ENCODE peak calls at places on chromosomes 6 and 20, in ten cellular contexts. One of them, this sample, is unnamed.

GRCh38 chr6:118551063-118551672 is 3.1 kb downstream of the PLN start:
- DNase-seq in HepG2: peak; percentile 44
- DNase-seq in fibroblast of mammary gland: peak; percentile 73
- DNase-seq in tibial artery: no peak
- DNase-seq in MCF 10A: peak; percentile 56
- DNase-seq in neural crest cell: no peak
- DNase-seq in AG09309: peak; percentile 39
- DNase-seq in omental fat pad: no peak
- DNase-seq in PC-3: peak; percentile 56
- DNase-seq in CD14-positive monocyte: no peak
- DNase-seq in this sample: peak; percentile 85

GRCh38 chr6:149111556-149112115 is 205.9 kb upstream of the TAB2 start:
- DNase-seq in HepG2: no peak
- DNase-seq in omental fat pad: no peak
- DNase-seq in neural crest cell: no peak
- DNase-seq in PC-3: no peak
- DNase-seq in MCF 10A: no peak
- DNase-seq in AG09309: no peak
- DNase-seq in CD14-positive monocyte: no peak
- DNase-seq in tibial artery: no peak
- DNase-seq in fibroblast of mammary gland: no peak
- DNase-seq in this sample: no peak

GRCh38 chr6:167855825-167856425 is 29.2 kb downstream of the AFDN start:
- DNase-seq in neural crest cell: no peak
- DNase-seq in AG09309: peak; percentile 81
- DNase-seq in fibroblast of mammary gland: peak; percentile 99
- DNase-seq in HepG2: peak; percentile 96
- DNase-seq in CD14-positive monocyte: no peak
- DNase-seq in tibial artery: no peak
- DNase-seq in omental fat pad: no peak
- DNase-seq in PC-3: peak; percentile 88
- DNase-seq in MCF 10A: peak; percentile 93
- DNase-seq in this sample: peak; percentile 88

GRCh38 chr6:150491796-150492142 is 107.9 kb upstream of the PLEKHG1 start:
- DNase-seq in neural crest cell: no peak
- DNase-seq in omental fat pad: no peak
- DNase-seq in AG09309: no peak
- DNase-seq in CD14-positive monocyte: no peak
- DNase-seq in PC-3: no peak
- DNase-seq in HepG2: no peak
- DNase-seq in fibroblast of mammary gland: no peak
- DNase-seq in tibial artery: no peak
- DNase-seq in MCF 10A: no peak
- DNase-seq in this sample: no peak

GRCh38 chr6:90146914-90147668 is 149.6 kb downstream of the BACH2 start:
- DNase-seq in MCF 10A: no peak
- DNase-seq in CD14-positive monocyte: no peak
- DNase-seq in PC-3: no peak
- DNase-seq in AG09309: no peak
- DNase-seq in neural crest cell: no peak
- DNase-seq in tibial artery: no peak
- DNase-seq in omental fat pad: no peak
- DNase-seq in HepG2: no peak
- DNase-seq in fibroblast of mammary gland: no peak
- DNase-seq in this sample: no peak

GRCh38 chr6:122609881-122610689 is at the start of gene PKIB:
- DNase-seq in MCF 10A: peak; percentile 80
- DNase-seq in fibroblast of mammary gland: peak; percentile 53
- DNase-seq in CD14-positive monocyte: peak; percentile 47
- DNase-seq in HepG2: peak; percentile 64
- DNase-seq in omental fat pad: peak; percentile 24
- DNase-seq in AG09309: no peak
- DNase-seq in tibial artery: peak; percentile 62
- DNase-seq in neural crest cell: peak; percentile 32
- DNase-seq in PC-3: peak; percentile 82
- DNase-seq in this sample: peak; percentile 54

GRCh38 chr20:32326507-32326851 is 31.7 kb upstream of the ASXL1 start:
- DNase-seq in neural crest cell: no peak
- DNase-seq in omental fat pad: no peak
- DNase-seq in MCF 10A: no peak
- DNase-seq in tibial artery: no peak
- DNase-seq in CD14-positive monocyte: no peak
- DNase-seq in PC-3: peak; percentile 60
- DNase-seq in fibroblast of mammary gland: no peak
- DNase-seq in AG09309: no peak
- DNase-seq in HepG2: peak; percentile 96
- DNase-seq in this sample: peak; percentile 40

GRCh38 chr20:17710379-17711305 is 10.9 kb downstream of the BANF2 start:
- DNase-seq in fibroblast of mammary gland: peak; percentile 28
- DNase-seq in HepG2: peak; percentile 92
- DNase-seq in CD14-positive monocyte: no peak
- DNase-seq in MCF 10A: no peak
- DNase-seq in AG09309: no peak
- DNase-seq in PC-3: no peak
- DNase-seq in neural crest cell: no peak
- DNase-seq in omental fat pad: no peak
- DNase-seq in tibial artery: no peak
- DNase-seq in this sample: no peak

GRCh38 chr6:51339728-51340127 is 521.1 kb downstream of the TFAP2B start:
- DNase-seq in omental fat pad: no peak
- DNase-seq in neural crest cell: no peak
- DNase-seq in HepG2: no peak
- DNase-seq in AG09309: no peak
- DNase-seq in MCF 10A: peak; percentile 21
- DNase-seq in PC-3: peak; percentile 56
- DNase-seq in CD14-positive monocyte: no peak
- DNase-seq in fibroblast of mammary gland: no peak
- DNase-seq in tibial artery: no peak
- DNase-seq in this sample: no peak

GRCh38 chr6:20237677-20238460 is 25.6 kb upstream of the MBOAT1 start:
- DNase-seq in fibroblast of mammary gland: no peak
- DNase-seq in tibial artery: no peak
- DNase-seq in neural crest cell: no peak
- DNase-seq in HepG2: no peak
- DNase-seq in AG09309: no peak
- DNase-seq in CD14-positive monocyte: no peak
- DNase-seq in omental fat pad: no peak
- DNase-seq in MCF 10A: no peak
- DNase-seq in PC-3: peak; percentile 65
- DNase-seq in this sample: no peak

GRCh38 chr6:43506667-43507471 is 3.3 kb downstream of the LRRC73 start:
- DNase-seq in fibroblast of mammary gland: peak; percentile 84
- DNase-seq in MCF 10A: peak; percentile 80
- DNase-seq in AG09309: peak; percentile 39
- DNase-seq in omental fat pad: peak; percentile 64
- DNase-seq in CD14-positive monocyte: peak; percentile 65
- DNase-seq in neural crest cell: peak; percentile 88
- DNase-seq in PC-3: peak; percentile 89
- DNase-seq in tibial artery: peak; percentile 70
- DNase-seq in HepG2: peak; percentile 76
- DNase-seq in this sample: peak; percentile 91

GRCh38 chr6:104640761-104641160 is 219.0 kb downstream of the HACE1 start:
- DNase-seq in PC-3: no peak
- DNase-seq in neural crest cell: no peak
- DNase-seq in AG09309: no peak
- DNase-seq in MCF 10A: no peak
- DNase-seq in CD14-positive monocyte: no peak
- DNase-seq in omental fat pad: no peak
- DNase-seq in fibroblast of mammary gland: no peak
- DNase-seq in tibial artery: no peak
- DNase-seq in HepG2: no peak
- DNase-seq in this sample: no peak
- TF ChIP-seq CTCF in PC-3: no peak
- TF ChIP-seq CTCF in neural crest cell: no peak
- TF ChIP-seq CTCF in AG09309: no peak
- TF ChIP-seq CTCF in MCF 10A: no peak
- TF ChIP-seq CTCF in CD14-positive monocyte: no peak
- TF ChIP-seq CTCF in omental fat pad: no peak
- TF ChIP-seq CTCF in fibroblast of mammary gland: no peak
- TF ChIP-seq CTCF in tibial artery: no peak
- TF ChIP-seq CTCF in HepG2: no peak
- TF ChIP-seq CTCF in this sample: no peak

DNA sequence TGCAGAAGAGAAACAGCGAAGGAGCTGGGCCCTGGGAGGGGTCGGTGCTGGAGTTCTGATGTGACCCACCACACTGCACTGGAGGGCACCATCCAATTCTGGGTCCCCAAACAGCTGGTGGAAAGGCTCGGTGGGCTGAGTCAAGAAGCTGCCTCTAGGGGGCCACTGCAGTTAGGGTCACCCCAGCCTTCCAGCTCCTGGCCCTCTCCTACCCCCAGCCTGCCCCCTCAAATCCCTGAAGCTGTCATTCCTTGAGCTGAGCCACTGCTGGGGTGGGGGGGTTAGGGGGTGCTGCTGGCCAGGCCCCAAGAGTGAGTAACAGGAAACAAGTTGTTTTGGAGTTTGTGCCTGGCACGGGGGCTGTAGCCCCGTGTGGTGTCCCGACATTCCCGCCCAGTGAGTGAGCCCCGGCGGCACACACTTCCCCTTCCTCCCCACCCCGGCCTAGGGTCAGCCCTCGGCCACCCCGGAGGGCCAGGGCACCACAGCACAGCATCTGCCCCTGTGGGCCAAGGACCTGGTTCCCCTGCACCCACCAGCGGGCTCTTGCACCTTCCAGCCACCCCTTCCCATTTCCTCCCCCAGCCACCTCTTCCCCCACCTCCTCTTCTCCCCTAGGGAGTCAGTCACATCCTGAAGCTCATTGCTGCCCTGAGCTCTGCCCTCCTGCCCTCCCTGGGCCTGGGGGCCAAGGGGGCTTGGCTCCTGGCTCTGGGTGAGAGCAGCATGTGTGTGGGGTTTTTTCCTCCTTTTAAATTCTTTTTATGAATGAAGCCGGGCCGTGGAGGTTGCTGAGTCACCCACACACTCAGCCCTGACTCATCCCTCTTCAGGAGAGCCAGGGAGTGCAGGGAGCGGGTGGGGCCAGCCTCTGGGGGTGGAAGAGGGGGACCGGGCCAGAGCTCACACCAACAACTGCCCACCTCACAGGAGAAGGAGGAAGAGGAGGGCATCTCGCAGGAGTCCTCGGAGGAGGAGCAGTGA is 4.6 kb downstream of the SMIM29 start:
- DNase-seq in PC-3: peak; percentile 97
- DNase-seq in CD14-positive monocyte: peak; percentile 89
- DNase-seq in AG09309: peak; percentile 55
- DNase-seq in HepG2: peak; percentile 75
- DNase-seq in MCF 10A: peak; percentile 95
- DNase-seq in omental fat pad: peak; percentile 80
- DNase-seq in fibroblast of mammary gland: peak; percentile 97
- DNase-seq in neural crest cell: no peak
- DNase-seq in tibial artery: peak; percentile 83
- DNase-seq in this sample: peak; percentile 86
- TF ChIP-seq CTCF in PC-3: peak; percentile 45
- TF ChIP-seq CTCF in CD14-positive monocyte: peak; percentile 36
- TF ChIP-seq CTCF in AG09309: peak; percentile 44
- TF ChIP-seq CTCF in HepG2: peak; percentile 39
- TF ChIP-seq CTCF in MCF 10A: peak; percentile 26
- TF ChIP-seq CTCF in omental fat pad: no peak
- TF ChIP-seq CTCF in fibroblast of mammary gland: peak; percentile 35
- TF ChIP-seq CTCF in neural crest cell: peak; percentile 39
- TF ChIP-seq CTCF in tibial artery: no peak
- TF ChIP-seq CTCF in this sample: peak; percentile 41

DNA sequence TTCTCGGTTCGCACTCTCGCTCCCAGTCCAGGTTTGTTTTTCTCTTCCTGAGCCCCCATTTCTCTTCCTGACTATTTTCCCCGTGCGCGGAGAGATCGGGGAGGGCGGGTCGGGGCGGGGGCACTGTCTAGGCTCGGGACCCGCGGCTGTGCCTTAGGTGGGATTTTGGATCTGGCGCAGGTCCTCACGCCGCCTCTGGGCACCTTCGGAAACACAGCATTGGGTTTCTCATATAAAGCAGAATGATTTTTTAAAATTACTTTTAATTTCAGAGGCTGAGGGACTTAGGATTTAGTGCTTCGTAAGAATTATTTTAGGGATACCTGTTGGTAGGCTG is 324 bp downstream of the STX11 start:
- DNase-seq in PC-3: peak; percentile 13
- DNase-seq in AG09309: no peak
- DNase-seq in omental fat pad: no peak
- DNase-seq in fibroblast of mammary gland: peak; percentile 21
- DNase-seq in MCF 10A: peak; percentile 14
- DNase-seq in CD14-positive monocyte: no peak
- DNase-seq in HepG2: no peak
- DNase-seq in tibial artery: no peak
- DNase-seq in neural crest cell: no peak
- DNase-seq in this sample: peak; percentile 17
- TF ChIP-seq CTCF in PC-3: no peak
- TF ChIP-seq CTCF in AG09309: peak; percentile 18
- TF ChIP-seq CTCF in omental fat pad: no peak
- TF ChIP-seq CTCF in fibroblast of mammary gland: peak; percentile 15
- TF ChIP-seq CTCF in MCF 10A: peak; percentile 28
- TF ChIP-seq CTCF in CD14-positive monocyte: peak; percentile 58
- TF ChIP-seq CTCF in HepG2: no peak
- TF ChIP-seq CTCF in tibial artery: peak; percentile 24
- TF ChIP-seq CTCF in neural crest cell: peak; percentile 62
- TF ChIP-seq CTCF in this sample: peak; percentile 28

GRCh38 chr20:7926767-7927166 is 13.5 kb downstream of the HAO1 start:
- DNase-seq in AG09309: peak; percentile 4
- DNase-seq in neural crest cell: no peak
- DNase-seq in MCF 10A: peak; percentile 50
- DNase-seq in tibial artery: no peak
- DNase-seq in fibroblast of mammary gland: peak; percentile 55
- DNase-seq in PC-3: peak; percentile 67
- DNase-seq in HepG2: peak; percentile 23
- DNase-seq in CD14-positive monocyte: no peak
- DNase-seq in omental fat pad: no peak
- DNase-seq in this sample: peak; percentile 71
- TF ChIP-seq CTCF in AG09309: peak; percentile 61
- TF ChIP-seq CTCF in neural crest cell: peak; percentile 69
- TF ChIP-seq CTCF in MCF 10A: peak; percentile 59
- TF ChIP-seq CTCF in tibial artery: peak; percentile 29
- TF ChIP-seq CTCF in fibroblast of mammary gland: peak; percentile 63
- TF ChIP-seq CTCF in PC-3: peak; percentile 92
- TF ChIP-seq CTCF in HepG2: peak; percentile 60
- TF ChIP-seq CTCF in CD14-positive monocyte: peak; percentile 39
- TF ChIP-seq CTCF in omental fat pad: no peak
- TF ChIP-seq CTCF in this sample: peak; percentile 58

This sample was measured in cardiac fibroblast.